ENCODE peak calls at places on chromosomes 1 and 21, in four cellular contexts. One of them, this sample, is unnamed.

GRCh38 chr1:76262591-76262990 is 188.0 kb downstream of the ST6GALNAC3 start:
- DNase-seq in epithelial cell of esophagus: no peak
- DNase-seq in aorta: no peak
- DNase-seq in tibial nerve: no peak
- DNase-seq in this sample: peak; percentile 13

GRCh38 chr1:114178940-114179339 is 25.3 kb upstream of the SYT6 start:
- DNase-seq in epithelial cell of esophagus: no peak
- DNase-seq in aorta: no peak
- DNase-seq in tibial nerve: no peak
- DNase-seq in this sample: no peak

GRCh38 chr1:40866408-40866788 is 4.2 kb upstream of the CITED4 start:
- DNase-seq in epithelial cell of esophagus: no peak
- DNase-seq in aorta: no peak
- DNase-seq in tibial nerve: no peak
- DNase-seq in this sample: peak; percentile 78

GRCh38 chr1:167401260-167401873 is 117.0 kb downstream of the CD247 start:
- DNase-seq in epithelial cell of esophagus: peak; percentile 74
- DNase-seq in aorta: no peak
- DNase-seq in tibial nerve: peak; percentile 43
- DNase-seq in this sample: peak; percentile 56

GRCh38 chr1:7207875-7208646 is 422.8 kb downstream of the CAMTA1 start:
- DNase-seq in epithelial cell of esophagus: peak; percentile 77
- DNase-seq in aorta: no peak
- DNase-seq in tibial nerve: no peak
- DNase-seq in this sample: peak; percentile 56

GRCh38 chr1:114094303-114094663 is 59.4 kb downstream of the SYT6 start:
- DNase-seq in epithelial cell of esophagus: no peak
- DNase-seq in aorta: no peak
- DNase-seq in tibial nerve: peak; percentile 49
- DNase-seq in this sample: peak; percentile 8

GRCh38 chr1:175459839-175460238 is 267.3 kb upstream of the KIAA0040 start:
- DNase-seq in epithelial cell of esophagus: no peak
- DNase-seq in aorta: no peak
- DNase-seq in tibial nerve: no peak
- DNase-seq in this sample: no peak

GRCh38 chr1:205633421-205633976 is 1.7 kb upstream of the ELK4 start:
- DNase-seq in epithelial cell of esophagus: peak; percentile 74
- DNase-seq in aorta: no peak
- DNase-seq in tibial nerve: no peak
- DNase-seq in this sample: peak; percentile 11

GRCh38 chr1:113859478-113860175 is 11.9 kb downstream of the PTPN22 start:
- DNase-seq in epithelial cell of esophagus: no peak
- DNase-seq in aorta: no peak
- DNase-seq in tibial nerve: no peak
- DNase-seq in this sample: no peak

DNA sequence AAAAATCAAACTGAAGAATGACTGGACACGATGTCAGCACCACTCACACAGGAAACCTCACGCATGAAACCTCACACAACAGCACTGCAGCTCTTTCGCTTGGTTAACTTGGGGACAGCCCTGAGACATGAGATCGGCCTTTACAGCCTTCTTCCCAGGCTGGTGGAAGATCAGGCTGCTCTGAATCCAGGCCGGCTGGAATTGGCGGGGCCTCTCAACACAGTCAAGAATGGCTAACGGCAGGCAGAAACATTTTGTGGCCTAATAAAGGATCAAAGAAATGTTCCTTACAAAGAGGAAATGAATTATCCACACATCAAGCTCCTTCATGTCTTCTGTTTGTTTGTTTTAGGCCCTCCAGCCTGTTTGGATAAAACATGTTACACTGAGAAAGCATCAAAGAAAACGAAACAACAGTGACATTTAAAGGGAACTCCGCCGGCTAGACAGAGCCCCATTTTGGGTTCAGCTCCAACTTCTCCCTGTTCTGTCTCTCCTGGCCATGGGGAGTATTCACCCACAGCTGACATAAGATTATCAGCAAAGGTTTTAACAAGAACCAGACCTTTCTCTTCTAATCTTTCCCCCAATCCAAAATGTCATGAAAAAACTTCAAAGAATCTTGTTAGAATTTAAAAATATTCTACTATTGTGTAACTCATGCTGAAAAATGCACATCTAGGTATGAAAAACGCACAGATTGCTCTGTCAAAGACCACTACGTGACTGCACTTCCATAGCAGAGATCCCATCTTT is 131.2 kb downstream of the SLC45A1 start:
- DNase-seq in epithelial cell of esophagus: peak; percentile 79
- DNase-seq in aorta: no peak
- DNase-seq in tibial nerve: no peak
- DNase-seq in this sample: peak; percentile 78
- H3K4me3 ChIP-seq in epithelial cell of esophagus: no peak overlapping the region
- H3K4me3 ChIP-seq in aorta: no peak overlapping the region
- H3K4me3 ChIP-seq in tibial nerve: peak overlapping the region; percentile 24
- H3K4me3 ChIP-seq in this sample: peak overlapping the region; percentile 34

DNA sequence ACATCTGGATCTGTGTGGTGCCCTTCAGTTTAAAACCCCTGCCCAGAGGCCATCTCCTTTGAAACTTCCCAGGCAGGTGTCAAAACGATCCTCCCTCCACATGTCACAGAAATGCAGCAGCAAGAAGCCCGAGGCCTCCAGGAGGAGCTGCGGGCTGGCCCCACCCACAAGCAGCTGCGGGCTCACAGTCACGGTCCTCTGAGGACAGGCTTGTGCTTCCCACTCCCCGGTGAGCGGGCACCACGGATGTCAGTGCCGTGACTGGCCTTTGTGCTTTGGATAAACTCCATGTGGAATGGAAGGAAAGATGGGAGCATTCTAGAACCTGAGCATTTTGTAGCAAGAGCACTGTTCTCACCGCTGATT is 65.8 kb downstream of the SIK1 start:
- DNase-seq in epithelial cell of esophagus: peak; percentile 59
- DNase-seq in aorta: no peak
- DNase-seq in tibial nerve: no peak
- DNase-seq in this sample: peak; percentile 74
- H3K4me3 ChIP-seq in epithelial cell of esophagus: no peak overlapping the region
- H3K4me3 ChIP-seq in aorta: no peak overlapping the region
- H3K4me3 ChIP-seq in tibial nerve: no peak overlapping the region
- H3K4me3 ChIP-seq in this sample: no peak overlapping the region

GRCh38 chr1:15684468-15685283 is 556 bp downstream of the PLEKHM2 start:
- DNase-seq in epithelial cell of esophagus: no peak
- DNase-seq in aorta: peak; percentile 82
- DNase-seq in tibial nerve: no peak
- DNase-seq in this sample: peak; percentile 42

GRCh38 chr1:15687446-15687845 is 3.3 kb downstream of the PLEKHM2 start:
- DNase-seq in epithelial cell of esophagus: no peak
- DNase-seq in aorta: no peak
- DNase-seq in tibial nerve: no peak
- DNase-seq in this sample: no peak

GRCh38 chr1:15683411-15684039 is 595 bp upstream of the PLEKHM2 start:
- DNase-seq in epithelial cell of esophagus: no peak
- DNase-seq in aorta: no peak
- DNase-seq in tibial nerve: no peak
- DNase-seq in this sample: no peak

GRCh38 chr1:15684042-15684461 is at the start of gene PLEKHM2:
- DNase-seq in epithelial cell of esophagus: peak; percentile 45
- DNase-seq in aorta: peak; percentile 84
- DNase-seq in tibial nerve: no peak
- DNase-seq in this sample: peak; percentile 38

GRCh38 chr1:15685820-15686219 is 1.7 kb downstream of the PLEKHM2 start:
- DNase-seq in epithelial cell of esophagus: peak; percentile 47
- DNase-seq in aorta: no peak
- DNase-seq in tibial nerve: no peak
- DNase-seq in this sample: peak; percentile 39
- H3K4me3 ChIP-seq in epithelial cell of esophagus: peak overlapping the region; percentile 79
- H3K4me3 ChIP-seq in aorta: peak overlapping the region; percentile 31
- H3K4me3 ChIP-seq in tibial nerve: peak overlapping the region; percentile 97
- H3K4me3 ChIP-seq in this sample: peak overlapping the region; percentile 85

DNA sequence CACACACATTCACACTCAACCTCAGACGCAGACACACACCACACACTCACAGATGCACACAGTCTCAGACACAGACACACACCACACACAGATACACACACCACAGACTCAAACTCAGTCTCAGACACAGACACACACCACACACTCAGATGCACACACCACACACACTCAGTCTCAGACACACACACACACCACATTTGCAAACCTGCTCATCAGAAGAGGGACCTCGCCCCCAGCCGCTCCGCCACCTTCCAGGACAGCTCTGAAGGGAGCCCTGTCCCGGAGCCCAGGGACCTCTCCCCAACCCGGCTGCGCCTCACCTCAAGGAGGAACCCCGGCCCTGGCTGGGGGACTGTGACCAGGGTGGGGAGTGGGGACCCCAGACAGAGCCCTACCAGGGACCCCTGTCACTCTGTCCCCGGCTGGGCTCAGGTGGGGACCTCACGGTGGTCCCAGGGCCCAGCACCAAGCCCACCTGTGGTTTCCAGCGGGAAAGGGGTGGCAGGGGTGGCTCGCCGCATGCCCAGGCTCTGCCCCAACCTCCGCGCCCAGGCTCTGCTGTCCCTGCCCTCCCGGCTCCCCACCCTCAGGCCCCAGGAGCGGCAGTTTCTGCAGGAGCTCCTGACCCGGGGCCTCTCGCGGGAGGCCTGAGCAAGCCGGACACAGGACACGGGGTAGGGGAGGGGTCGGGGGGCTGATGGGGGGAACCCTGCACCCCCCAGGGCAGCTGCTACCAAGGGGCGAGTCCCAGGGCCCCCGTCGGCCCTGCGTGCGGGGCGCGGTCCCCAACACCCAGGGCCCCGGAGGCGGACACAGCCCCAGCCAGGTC is 701 bp upstream of the COL6A2 start:
- DNase-seq in epithelial cell of esophagus: no peak
- DNase-seq in aorta: peak; percentile 77
- DNase-seq in tibial nerve: no peak
- DNase-seq in this sample: peak; percentile 39
- H3K4me3 ChIP-seq in epithelial cell of esophagus: no peak overlapping the region
- H3K4me3 ChIP-seq in aorta: peak overlapping the region; percentile 84
- H3K4me3 ChIP-seq in tibial nerve: peak overlapping the region; percentile 78
- H3K4me3 ChIP-seq in this sample: peak overlapping the region; percentile 88

DNA sequence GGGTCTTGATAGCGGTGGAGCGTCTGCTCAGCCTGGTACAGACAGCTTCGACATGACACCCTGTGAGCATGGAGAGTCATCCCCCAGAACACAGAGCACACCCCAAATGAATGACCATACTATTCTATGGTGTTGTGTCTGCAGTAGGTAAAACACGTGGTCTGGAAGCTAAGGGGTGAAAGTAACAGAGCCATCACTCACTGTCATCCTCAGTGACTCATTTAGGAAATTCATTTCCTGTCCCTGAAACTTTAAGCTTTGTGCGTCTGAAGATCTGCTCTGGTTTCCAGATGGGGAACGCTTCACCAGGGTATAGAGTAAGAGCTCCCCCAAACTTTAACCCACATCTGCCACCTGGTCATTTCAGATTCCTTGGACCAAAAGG is 94.8 kb upstream of the DISP3 start:
- DNase-seq in epithelial cell of esophagus: peak; percentile 56
- DNase-seq in aorta: no peak
- DNase-seq in tibial nerve: no peak
- DNase-seq in this sample: peak; percentile 3
- H3K4me3 ChIP-seq in epithelial cell of esophagus: no peak overlapping the region
- H3K4me3 ChIP-seq in aorta: no peak overlapping the region
- H3K4me3 ChIP-seq in tibial nerve: no peak overlapping the region
- H3K4me3 ChIP-seq in this sample: no peak overlapping the region

GRCh38 chr1:49298304-49298703 is 521.6 kb upstream of the BEND5 start:
- DNase-seq in epithelial cell of esophagus: no peak
- DNase-seq in aorta: no peak
- DNase-seq in tibial nerve: no peak
- DNase-seq in this sample: peak; percentile 1
- H3K4me3 ChIP-seq in epithelial cell of esophagus: no peak overlapping the region
- H3K4me3 ChIP-seq in aorta: no peak overlapping the region
- H3K4me3 ChIP-seq in tibial nerve: no peak overlapping the region
- H3K4me3 ChIP-seq in this sample: no peak overlapping the region

GRCh38 chr1:37660646-37661045 is 26.0 kb upstream of the RSPO1 start:
- DNase-seq in epithelial cell of esophagus: no peak
- DNase-seq in aorta: no peak
- DNase-seq in tibial nerve: no peak
- DNase-seq in this sample: no peak
- H3K4me3 ChIP-seq in epithelial cell of esophagus: no peak overlapping the region
- H3K4me3 ChIP-seq in aorta: no peak overlapping the region
- H3K4me3 ChIP-seq in tibial nerve: no peak overlapping the region
- H3K4me3 ChIP-seq in this sample: no peak overlapping the region

GRCh38 chr1:218323568-218324225 is 21.4 kb upstream of the TGFB2 start:
- DNase-seq in epithelial cell of esophagus: no peak
- DNase-seq in aorta: no peak
- DNase-seq in tibial nerve: no peak
- DNase-seq in this sample: no peak

GRCh38 chr1:218324226-218324580 is 20.9 kb upstream of the TGFB2 start:
- DNase-seq in epithelial cell of esophagus: no peak
- DNase-seq in aorta: no peak
- DNase-seq in tibial nerve: no peak
- DNase-seq in this sample: no peak

GRCh38 chr1:218317061-218317460 is 28.1 kb upstream of the TGFB2 start:
- DNase-seq in epithelial cell of esophagus: peak; percentile 6
- DNase-seq in aorta: no peak
- DNase-seq in tibial nerve: no peak
- DNase-seq in this sample: peak; percentile 44

GRCh38 chr1:218322762-218323161 is 22.4 kb upstream of the TGFB2 start:
- DNase-seq in epithelial cell of esophagus: no peak
- DNase-seq in aorta: no peak
- DNase-seq in tibial nerve: no peak
- DNase-seq in this sample: no peak
- H3K4me3 ChIP-seq in epithelial cell of esophagus: no peak overlapping the region
- H3K4me3 ChIP-seq in aorta: no peak overlapping the region
- H3K4me3 ChIP-seq in tibial nerve: no peak overlapping the region
- H3K4me3 ChIP-seq in this sample: no peak overlapping the region